ENCODE peak calls at places on chromosome 1, in nine cellular contexts. One of them, this sample, is unnamed.

GRCh38 chr1:150259217-150259616 is 1.6 kb downstream of the CA14 start:
- DNase-seq in K562: no peak
- DNase-seq in stomach: no peak
- DNase-seq in MCF 10A: no peak
- DNase-seq in pancreas: no peak
- DNase-seq in bronchial epithelial cell: no peak
- DNase-seq in HL-60: no peak
- DNase-seq in choroid plexus epithelial cell: no peak
- DNase-seq in dorsolateral prefrontal cortex: no peak
- DNase-seq in this sample: no peak

GRCh38 chr1:40530735-40531380 is 579 bp upstream of the ZNF684 start:
- DNase-seq in K562: peak
- DNase-seq in stomach: no peak
- DNase-seq in MCF 10A: no peak
- DNase-seq in pancreas: no peak
- DNase-seq in bronchial epithelial cell: no peak
- DNase-seq in HL-60: no peak
- DNase-seq in choroid plexus epithelial cell: peak
- DNase-seq in dorsolateral prefrontal cortex: no peak
- DNase-seq in this sample: no peak

GRCh38 chr1:204357551-204357950 is 2.2 kb downstream of the PLEKHA6 start:
- DNase-seq in K562: peak
- DNase-seq in stomach: peak
- DNase-seq in MCF 10A: no peak
- DNase-seq in pancreas: no peak
- DNase-seq in bronchial epithelial cell: no peak
- DNase-seq in HL-60: peak
- DNase-seq in choroid plexus epithelial cell: no peak
- DNase-seq in dorsolateral prefrontal cortex: no peak
- DNase-seq in this sample: no peak

GRCh38 chr1:27600500-27601175 is 3.3 kb downstream of the AHDC1 start:
- DNase-seq in K562: peak
- DNase-seq in stomach: no peak
- DNase-seq in MCF 10A: no peak
- DNase-seq in pancreas: no peak
- DNase-seq in bronchial epithelial cell: peak
- DNase-seq in HL-60: no peak
- DNase-seq in choroid plexus epithelial cell: peak
- DNase-seq in dorsolateral prefrontal cortex: no peak
- DNase-seq in this sample: no peak

GRCh38 chr1:15761729-15762128 is 3.1 kb downstream of the FBLIM1 start:
- DNase-seq in K562: peak
- DNase-seq in stomach: no peak
- DNase-seq in MCF 10A: no peak
- DNase-seq in pancreas: no peak
- DNase-seq in bronchial epithelial cell: no peak
- DNase-seq in HL-60: no peak
- DNase-seq in choroid plexus epithelial cell: no peak
- DNase-seq in dorsolateral prefrontal cortex: no peak
- DNase-seq in this sample: no peak

GRCh38 chr1:237166593-237167077 is 124.7 kb downstream of the RYR2 start:
- DNase-seq in K562: no peak
- DNase-seq in stomach: no peak
- DNase-seq in MCF 10A: peak
- DNase-seq in pancreas: no peak
- DNase-seq in bronchial epithelial cell: no peak
- DNase-seq in HL-60: no peak
- DNase-seq in choroid plexus epithelial cell: no peak
- DNase-seq in dorsolateral prefrontal cortex: no peak
- DNase-seq in this sample: no peak

GRCh38 chr1:17355898-17356297 is 16.1 kb upstream of the PADI6 start:
- DNase-seq in K562: no peak
- DNase-seq in stomach: no peak
- DNase-seq in MCF 10A: no peak
- DNase-seq in pancreas: no peak
- DNase-seq in bronchial epithelial cell: no peak
- DNase-seq in HL-60: no peak
- DNase-seq in choroid plexus epithelial cell: no peak
- DNase-seq in dorsolateral prefrontal cortex: no peak
- DNase-seq in this sample: no peak

GRCh38 chr1:37323486-37324377 is 150.6 kb upstream of the ZC3H12A start:
- DNase-seq in K562: peak
- DNase-seq in stomach: no peak
- DNase-seq in MCF 10A: peak
- DNase-seq in pancreas: no peak
- DNase-seq in bronchial epithelial cell: peak
- DNase-seq in HL-60: peak
- DNase-seq in choroid plexus epithelial cell: peak
- DNase-seq in dorsolateral prefrontal cortex: no peak
- DNase-seq in this sample: no peak

GRCh38 chr1:228109962-228110488 is 926 bp upstream of the MRPL55 start:
- DNase-seq in K562: no peak
- DNase-seq in stomach: no peak
- DNase-seq in MCF 10A: no peak
- DNase-seq in pancreas: no peak
- DNase-seq in bronchial epithelial cell: no peak
- DNase-seq in HL-60: no peak
- DNase-seq in choroid plexus epithelial cell: peak
- DNase-seq in dorsolateral prefrontal cortex: peak
- DNase-seq in this sample: no peak

GRCh38 chr1:228108055-228108690 is 926 bp downstream of the MRPL55 start:
- DNase-seq in K562: no peak
- DNase-seq in stomach: no peak
- DNase-seq in MCF 10A: no peak
- DNase-seq in pancreas: no peak
- DNase-seq in bronchial epithelial cell: no peak
- DNase-seq in HL-60: no peak
- DNase-seq in choroid plexus epithelial cell: no peak
- DNase-seq in dorsolateral prefrontal cortex: no peak
- DNase-seq in this sample: no peak

GRCh38 chr1:228110536-228110935 is 1.4 kb upstream of the MRPL55 start:
- DNase-seq in K562: no peak
- DNase-seq in stomach: no peak
- DNase-seq in MCF 10A: no peak
- DNase-seq in pancreas: no peak
- DNase-seq in bronchial epithelial cell: no peak
- DNase-seq in HL-60: no peak
- DNase-seq in choroid plexus epithelial cell: no peak
- DNase-seq in dorsolateral prefrontal cortex: no peak
- DNase-seq in this sample: no peak

GRCh38 chr1:228108742-228109072 is 392 bp downstream of the MRPL55 start:
- DNase-seq in K562: no peak
- DNase-seq in stomach: no peak
- DNase-seq in MCF 10A: no peak
- DNase-seq in pancreas: no peak
- DNase-seq in bronchial epithelial cell: no peak
- DNase-seq in HL-60: no peak
- DNase-seq in choroid plexus epithelial cell: no peak
- DNase-seq in dorsolateral prefrontal cortex: no peak
- DNase-seq in this sample: no peak

DNA sequence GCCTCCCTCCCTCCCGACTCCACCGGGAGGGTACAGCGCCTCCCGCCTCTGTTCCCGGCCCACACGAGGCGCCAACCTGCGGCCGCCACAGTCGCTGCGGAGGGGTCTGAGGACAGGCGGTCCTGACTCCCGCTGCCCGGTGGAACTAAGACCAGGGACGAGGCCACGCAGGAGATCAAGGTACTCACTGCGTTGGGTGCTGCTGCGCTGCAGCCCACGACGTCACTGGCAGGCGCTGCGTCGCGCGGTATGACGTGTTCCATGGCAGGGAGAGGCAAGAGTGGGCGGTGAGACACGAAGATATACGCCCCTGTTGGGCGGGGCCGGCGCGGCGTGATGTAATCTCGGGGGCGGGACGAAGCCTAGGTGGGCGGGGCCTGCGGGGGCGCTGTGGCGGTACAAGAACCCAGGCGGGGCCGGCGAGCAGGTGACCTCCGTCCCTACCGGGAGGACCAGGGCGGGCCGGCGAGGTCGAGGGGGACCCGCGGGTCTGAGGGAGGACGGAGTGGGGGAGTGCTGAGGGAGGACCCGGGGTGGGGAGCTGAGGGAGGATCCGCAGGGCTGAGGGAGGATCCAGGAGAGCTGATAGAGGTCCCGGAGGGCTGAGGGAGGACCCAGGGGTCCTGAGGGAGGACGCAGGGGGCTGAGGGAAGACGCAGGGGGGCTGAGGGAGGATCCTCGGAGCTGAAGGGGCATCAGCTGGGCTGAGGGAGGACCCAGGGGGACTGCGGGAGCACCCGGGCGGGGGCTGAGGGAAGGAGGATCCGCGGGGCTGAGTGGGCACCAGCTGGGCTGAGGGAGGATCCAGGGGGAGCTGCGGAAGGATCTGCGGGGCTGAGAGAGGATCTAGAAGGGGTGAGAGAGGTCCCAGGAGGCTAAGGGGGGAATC is at the start of gene MRPL55:
- DNase-seq in K562: peak
- DNase-seq in stomach: peak
- DNase-seq in MCF 10A: peak
- DNase-seq in pancreas: peak
- DNase-seq in bronchial epithelial cell: peak
- DNase-seq in HL-60: peak
- DNase-seq in choroid plexus epithelial cell: peak
- DNase-seq in dorsolateral prefrontal cortex: peak
- DNase-seq in this sample: peak
- TF ChIP-seq CTCF in K562: peak
- TF ChIP-seq CTCF in stomach: peak
- TF ChIP-seq CTCF in MCF 10A: no peak
- TF ChIP-seq CTCF in pancreas: no peak
- TF ChIP-seq CTCF in bronchial epithelial cell: peak
- TF ChIP-seq CTCF in HL-60: no peak
- TF ChIP-seq CTCF in choroid plexus epithelial cell: no peak
- TF ChIP-seq CTCF in dorsolateral prefrontal cortex: peak
- TF ChIP-seq CTCF in this sample: no peak

DNA sequence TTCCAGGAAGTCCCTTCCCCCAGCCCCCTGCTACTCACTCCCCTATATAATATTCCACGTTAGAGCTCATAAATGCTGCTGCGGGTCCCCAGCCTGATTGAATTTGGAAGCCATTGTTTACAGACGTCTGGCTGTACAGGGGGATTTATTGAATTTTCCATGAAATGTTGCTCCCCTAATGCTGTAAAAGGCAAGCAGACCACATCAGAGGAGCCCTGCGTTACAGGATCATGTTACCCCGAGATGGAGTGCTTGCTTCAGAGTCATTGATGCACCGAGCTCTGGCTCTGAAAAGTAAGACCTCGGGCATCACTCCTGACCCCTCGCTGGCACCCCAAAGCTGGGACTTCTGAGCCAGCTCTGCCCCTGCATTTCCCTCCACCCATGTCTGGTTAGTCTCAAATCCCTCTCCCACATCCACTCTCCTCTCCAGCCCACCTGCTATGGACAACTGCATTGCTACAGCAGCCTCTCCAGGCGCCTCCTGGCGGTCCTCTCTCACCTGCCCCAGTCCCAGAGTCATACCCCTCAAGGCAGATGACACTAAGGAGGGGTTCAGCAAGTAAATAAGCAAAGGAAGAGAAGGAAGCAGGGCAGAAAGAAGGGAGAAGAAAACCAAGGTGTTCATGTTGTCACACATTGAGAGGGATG is 127.8 kb downstream of the TMEM53 start:
- DNase-seq in K562: peak
- DNase-seq in stomach: no peak
- DNase-seq in MCF 10A: no peak
- DNase-seq in pancreas: no peak
- DNase-seq in bronchial epithelial cell: no peak
- DNase-seq in HL-60: no peak
- DNase-seq in choroid plexus epithelial cell: no peak
- DNase-seq in dorsolateral prefrontal cortex: peak
- DNase-seq in this sample: no peak
- TF ChIP-seq CTCF in K562: peak
- TF ChIP-seq CTCF in stomach: no peak
- TF ChIP-seq CTCF in MCF 10A: no peak
- TF ChIP-seq CTCF in pancreas: no peak
- TF ChIP-seq CTCF in bronchial epithelial cell: no peak
- TF ChIP-seq CTCF in HL-60: no peak
- TF ChIP-seq CTCF in choroid plexus epithelial cell: peak
- TF ChIP-seq CTCF in dorsolateral prefrontal cortex: no peak
- TF ChIP-seq CTCF in this sample: no peak

GRCh38 chr1:224852901-224853568 is 76.4 kb upstream of the DNAH14 start:
- DNase-seq in K562: peak
- DNase-seq in stomach: no peak
- DNase-seq in MCF 10A: peak
- DNase-seq in pancreas: no peak
- DNase-seq in bronchial epithelial cell: peak
- DNase-seq in HL-60: peak
- DNase-seq in choroid plexus epithelial cell: peak
- DNase-seq in dorsolateral prefrontal cortex: no peak
- DNase-seq in this sample: no peak

GRCh38 chr1:224861317-224861716 is 68.2 kb upstream of the DNAH14 start:
- DNase-seq in K562: no peak
- DNase-seq in stomach: no peak
- DNase-seq in MCF 10A: no peak
- DNase-seq in pancreas: no peak
- DNase-seq in bronchial epithelial cell: no peak
- DNase-seq in HL-60: no peak
- DNase-seq in choroid plexus epithelial cell: no peak
- DNase-seq in dorsolateral prefrontal cortex: no peak
- DNase-seq in this sample: no peak

GRCh38 chr1:224860488-224860887 is 69.0 kb upstream of the DNAH14 start:
- DNase-seq in K562: no peak
- DNase-seq in stomach: no peak
- DNase-seq in MCF 10A: no peak
- DNase-seq in pancreas: no peak
- DNase-seq in bronchial epithelial cell: no peak
- DNase-seq in HL-60: no peak
- DNase-seq in choroid plexus epithelial cell: no peak
- DNase-seq in dorsolateral prefrontal cortex: no peak
- DNase-seq in this sample: no peak

GRCh38 chr1:224859651-224860050 is 69.8 kb upstream of the DNAH14 start:
- DNase-seq in K562: no peak
- DNase-seq in stomach: no peak
- DNase-seq in MCF 10A: no peak
- DNase-seq in pancreas: no peak
- DNase-seq in bronchial epithelial cell: peak
- DNase-seq in HL-60: no peak
- DNase-seq in choroid plexus epithelial cell: no peak
- DNase-seq in dorsolateral prefrontal cortex: no peak
- DNase-seq in this sample: no peak

GRCh38 chr1:224856973-224857372 is 72.5 kb upstream of the DNAH14 start:
- DNase-seq in K562: no peak
- DNase-seq in stomach: no peak
- DNase-seq in MCF 10A: no peak
- DNase-seq in pancreas: no peak
- DNase-seq in bronchial epithelial cell: no peak
- DNase-seq in HL-60: no peak
- DNase-seq in choroid plexus epithelial cell: no peak
- DNase-seq in dorsolateral prefrontal cortex: no peak
- DNase-seq in this sample: no peak
- TF ChIP-seq CTCF in K562: no peak
- TF ChIP-seq CTCF in stomach: no peak
- TF ChIP-seq CTCF in MCF 10A: no peak
- TF ChIP-seq CTCF in pancreas: no peak
- TF ChIP-seq CTCF in bronchial epithelial cell: no peak
- TF ChIP-seq CTCF in HL-60: no peak
- TF ChIP-seq CTCF in choroid plexus epithelial cell: no peak
- TF ChIP-seq CTCF in dorsolateral prefrontal cortex: no peak
- TF ChIP-seq CTCF in this sample: no peak

DNA sequence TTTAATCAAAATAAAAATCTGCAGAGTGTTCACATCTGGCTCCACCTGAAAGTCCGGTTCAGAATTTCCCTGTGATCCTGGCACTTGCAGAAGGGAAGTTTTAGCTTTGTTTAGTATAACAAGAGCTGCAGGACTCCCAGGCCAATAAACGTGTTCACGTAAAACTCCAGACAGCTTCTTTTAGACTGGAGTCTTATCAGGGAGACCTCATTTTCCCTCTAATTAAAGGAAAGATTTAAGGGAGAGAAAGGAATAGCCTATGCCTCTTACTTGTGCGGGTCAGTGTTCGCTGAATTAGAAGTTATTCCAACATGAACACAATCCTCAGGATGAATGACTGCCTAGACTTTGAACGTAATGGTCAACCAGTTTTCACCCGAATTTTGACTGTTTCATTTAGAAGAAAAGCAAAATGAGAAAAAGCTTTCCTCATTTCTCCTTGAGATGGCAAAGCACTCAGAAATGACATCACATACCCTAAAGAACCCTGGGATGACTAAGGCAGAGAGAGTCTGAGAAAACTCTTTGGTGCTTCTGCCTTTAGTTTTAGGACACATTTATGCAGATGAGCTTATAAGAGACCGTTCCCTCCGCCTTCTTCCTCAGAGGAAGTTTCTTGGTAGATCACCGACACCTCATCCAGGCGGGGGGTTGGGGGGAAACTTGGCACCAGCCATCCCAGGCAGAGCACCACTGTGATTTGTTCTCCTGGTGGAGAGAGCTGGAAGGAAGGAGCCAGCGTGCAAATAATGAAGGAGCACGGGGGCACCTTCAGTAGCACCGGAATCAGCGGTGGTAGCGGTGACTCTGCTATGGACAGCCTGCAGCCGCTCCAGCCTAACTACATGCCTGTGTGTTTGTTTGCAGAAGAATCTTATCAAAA is 202.1 kb upstream of the SGIP1 start:
- DNase-seq in K562: no peak
- DNase-seq in stomach: peak
- DNase-seq in MCF 10A: peak
- DNase-seq in pancreas: peak
- DNase-seq in bronchial epithelial cell: peak
- DNase-seq in HL-60: peak
- DNase-seq in choroid plexus epithelial cell: peak
- DNase-seq in dorsolateral prefrontal cortex: peak
- DNase-seq in this sample: peak
- TF ChIP-seq CTCF in K562: no peak
- TF ChIP-seq CTCF in stomach: peak
- TF ChIP-seq CTCF in MCF 10A: peak
- TF ChIP-seq CTCF in pancreas: no peak
- TF ChIP-seq CTCF in bronchial epithelial cell: peak
- TF ChIP-seq CTCF in HL-60: no peak
- TF ChIP-seq CTCF in choroid plexus epithelial cell: peak
- TF ChIP-seq CTCF in dorsolateral prefrontal cortex: no peak
- TF ChIP-seq CTCF in this sample: peak

This sample was measured in upper lobe of left lung.